ENCODE peak calls at places on chromosomes 5 and 9, in seven cellular contexts. Z is iPS-NIHi11; H is foreskin keratinocyte; U is T-helper 2 cell; A is activated CD8-positive, alpha-beta memory T cell treated with anti-CD3 and anti-CD28 coated beads, Interleukin-2, amount 50 U/mL, for 48 hours; X is thyroid gland; N is CD4-positive, alpha-beta T cell. D is an unnamed sample.

GRCh38 chr9:114784721-114785253 is 21.1 kb downstream of the TNFSF15 start:
- DNase-seq in Z (no peak), H (no peak), U (no peak), A (no peak), X (peak), N (no peak), D (no peak)

GRCh38 chr9:116275418-116276295 is 122.1 kb downstream of the PAPPA start:
- DNase-seq in Z (no peak), H (no peak), U (no peak), A (no peak), X (no peak), N (no peak), D (no peak)

GRCh38 chr5:158785397-158785796 is 314.3 kb downstream of the EBF1 start:
- DNase-seq in Z (no peak), H (no peak), U (no peak), A (no peak), X (no peak), N (no peak), D (no peak)

GRCh38 chr5:172792693-172793570 is 21.9 kb upstream of the DUSP1 start:
- DNase-seq in Z (no peak), H (no peak), U (no peak), A (no peak), X (no peak), N (no peak), D (no peak)

GRCh38 chr9:98289811-98290210 is 34.4 kb upstream of the TBC1D2 start:
- DNase-seq in Z (no peak), H (no peak), U (no peak), A (no peak), X (no peak), N (no peak), D (no peak)

GRCh38 chr5:68689010-68689409 is 404.8 kb upstream of the SLC30A5 start:
- DNase-seq in Z (no peak), H (no peak), U (no peak), A (no peak), X (no peak), N (no peak), D (no peak)

GRCh38 chr5:32887390-32887789 is 176.3 kb downstream of the NPR3 start:
- DNase-seq in Z (no peak), H (no peak), U (no peak), A (no peak), X (no peak), N (no peak), D (no peak)

GRCh38 chr9:136403915-136404800 is 4.2 kb upstream of the SNAPC4 start:
- DNase-seq in Z (no peak), H (no peak), U (peak), A (peak), X (no peak), N (peak), D (no peak)